ENCODE peak calls at places on chromosome 19, in nine cellular contexts. One of them, this sample, is unnamed. For H3K9me3, the result is how much of the 10 kb centered on the place peaks cover.

GRCh38 chr19:782195-783043 is 14.8 kb upstream of the PTBP1 start:
- DNase-seq in cardiac muscle cell: peak
- DNase-seq in H9: peak
- DNase-seq in heart right ventricle: no peak
- DNase-seq in right cardiac atrium: peak
- DNase-seq in CD4-positive, alpha-beta T cell: no peak
- DNase-seq in adipocyte: peak
- DNase-seq in thyroid gland: peak
- DNase-seq in fibroblast of lung: peak
- DNase-seq in this sample: peak

GRCh38 chr19:38648789-38649304 is 1.4 kb downstream of the ACTN4 start:
- DNase-seq in thyroid gland: no peak
- DNase-seq in adipocyte: peak
- DNase-seq in H9: no peak
- DNase-seq in right cardiac atrium: peak
- DNase-seq in cardiac muscle cell: no peak
- DNase-seq in CD4-positive, alpha-beta T cell: no peak
- DNase-seq in heart right ventricle: no peak
- DNase-seq in fibroblast of lung: no peak
- DNase-seq in this sample: no peak

GRCh38 chr19:39430675-39431593 is 4.8 kb downstream of the RPS16 start:
- DNase-seq in cardiac muscle cell: no peak
- DNase-seq in thyroid gland: peak
- DNase-seq in heart right ventricle: peak
- DNase-seq in fibroblast of lung: peak
- DNase-seq in adipocyte: no peak
- DNase-seq in H9: peak
- DNase-seq in right cardiac atrium: no peak
- DNase-seq in CD4-positive, alpha-beta T cell: peak
- DNase-seq in this sample: peak

GRCh38 chr19:47758433-47758784 is 13.1 kb downstream of the NOP53 start:
- DNase-seq in adipocyte: no peak
- DNase-seq in CD4-positive, alpha-beta T cell: no peak
- DNase-seq in thyroid gland: no peak
- DNase-seq in cardiac muscle cell: no peak
- DNase-seq in heart right ventricle: no peak
- DNase-seq in right cardiac atrium: no peak
- DNase-seq in H9: no peak
- DNase-seq in fibroblast of lung: no peak
- DNase-seq in this sample: no peak

GRCh38 chr19:45542234-45542668 is 35.0 kb downstream of the VASP start:
- DNase-seq in cardiac muscle cell: no peak
- DNase-seq in fibroblast of lung: no peak
- DNase-seq in heart right ventricle: no peak
- DNase-seq in H9: no peak
- DNase-seq in CD4-positive, alpha-beta T cell: no peak
- DNase-seq in adipocyte: no peak
- DNase-seq in right cardiac atrium: no peak
- DNase-seq in thyroid gland: no peak
- DNase-seq in this sample: no peak

GRCh38 chr19:31418055-31418454 is 68.8 kb upstream of the TSHZ3 start:
- DNase-seq in cardiac muscle cell: no peak
- DNase-seq in thyroid gland: peak
- DNase-seq in heart right ventricle: no peak
- DNase-seq in adipocyte: no peak
- DNase-seq in fibroblast of lung: no peak
- DNase-seq in H9: peak
- DNase-seq in CD4-positive, alpha-beta T cell: no peak
- DNase-seq in right cardiac atrium: no peak
- DNase-seq in this sample: no peak

GRCh38 chr19:35459414-35460082 is 11.5 kb downstream of the FFAR2 start:
- DNase-seq in fibroblast of lung: peak
- DNase-seq in H9: no peak
- DNase-seq in heart right ventricle: peak
- DNase-seq in adipocyte: no peak
- DNase-seq in thyroid gland: peak
- DNase-seq in right cardiac atrium: peak
- DNase-seq in cardiac muscle cell: no peak
- DNase-seq in CD4-positive, alpha-beta T cell: no peak
- DNase-seq in this sample: no peak

GRCh38 chr19:54481326-54481930 is 8.3 kb upstream of the CDC42EP5 start:
- DNase-seq in fibroblast of lung: peak
- DNase-seq in H9: peak
- DNase-seq in right cardiac atrium: no peak
- DNase-seq in cardiac muscle cell: peak
- DNase-seq in thyroid gland: no peak
- DNase-seq in adipocyte: peak
- DNase-seq in CD4-positive, alpha-beta T cell: no peak
- DNase-seq in heart right ventricle: peak
- DNase-seq in this sample: peak

GRCh38 chr19:1880611-1881392 is 4.5 kb downstream of the ABHD17A start:
- DNase-seq in adipocyte: no peak
- DNase-seq in CD4-positive, alpha-beta T cell: no peak
- DNase-seq in fibroblast of lung: no peak
- DNase-seq in H9: peak
- DNase-seq in cardiac muscle cell: no peak
- DNase-seq in heart right ventricle: no peak
- DNase-seq in right cardiac atrium: no peak
- DNase-seq in thyroid gland: no peak
- DNase-seq in this sample: no peak

GRCh38 chr19:12792048-12792852 is 964 bp downstream of the JUNB start:
- DNase-seq in adipocyte: peak
- DNase-seq in right cardiac atrium: peak
- DNase-seq in fibroblast of lung: peak
- DNase-seq in H9: peak
- DNase-seq in heart right ventricle: peak
- DNase-seq in CD4-positive, alpha-beta T cell: peak
- DNase-seq in thyroid gland: peak
- DNase-seq in cardiac muscle cell: peak
- DNase-seq in this sample: peak

GRCh38 chr19:50844296-50844935 is 10.3 kb upstream of the KLK3 start:
- DNase-seq in adipocyte: no peak
- DNase-seq in fibroblast of lung: no peak
- DNase-seq in H9: no peak
- DNase-seq in thyroid gland: no peak
- DNase-seq in CD4-positive, alpha-beta T cell: no peak
- DNase-seq in heart right ventricle: no peak
- DNase-seq in cardiac muscle cell: no peak
- DNase-seq in right cardiac atrium: no peak
- DNase-seq in this sample: peak

GRCh38 chr19:3699071-3699740 is 1.1 kb downstream of the PIP5K1C start:
- DNase-seq in fibroblast of lung: peak
- DNase-seq in H9: no peak
- DNase-seq in heart right ventricle: peak
- DNase-seq in CD4-positive, alpha-beta T cell: no peak
- DNase-seq in cardiac muscle cell: no peak
- DNase-seq in right cardiac atrium: peak
- DNase-seq in adipocyte: peak
- DNase-seq in thyroid gland: peak
- DNase-seq in this sample: peak

DNA sequence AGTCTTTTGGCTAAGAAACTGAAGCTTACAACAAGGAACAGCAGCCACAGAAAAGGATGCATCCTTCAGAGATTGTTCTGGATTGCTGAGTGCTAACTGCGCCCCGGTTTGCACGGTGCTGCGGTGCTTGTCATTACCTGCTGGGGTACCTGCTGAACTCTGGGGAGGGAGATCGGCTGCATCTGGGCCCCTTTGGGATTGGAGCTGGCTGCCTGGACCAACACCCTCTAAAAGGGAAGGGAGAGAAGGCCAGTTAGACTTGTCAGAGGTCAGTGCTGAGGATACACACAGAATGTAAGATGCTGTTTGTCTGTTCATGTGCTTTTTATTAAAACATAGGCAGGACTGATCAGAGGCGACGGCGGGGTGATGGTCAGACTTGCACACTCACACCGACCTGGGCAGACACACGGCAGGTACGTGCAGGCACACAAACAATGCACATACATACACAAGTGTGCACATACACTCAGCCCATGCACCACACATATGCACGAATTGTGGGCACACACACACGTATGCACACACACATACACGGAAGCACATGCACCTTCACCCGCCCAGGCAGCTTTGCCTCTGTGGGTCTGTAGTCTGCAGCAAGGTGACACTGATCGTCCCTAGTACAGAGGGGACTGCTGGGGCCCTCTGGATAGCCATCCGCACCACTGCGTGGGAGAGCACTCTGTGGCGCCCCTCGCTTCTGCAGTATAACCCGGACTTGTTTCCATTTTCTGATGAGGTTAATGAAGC is 66.1 kb downstream of the RFX2 start:
- DNase-seq in heart right ventricle: no peak
- DNase-seq in H9: no peak
- DNase-seq in CD4-positive, alpha-beta T cell: no peak
- DNase-seq in cardiac muscle cell: no peak
- DNase-seq in fibroblast of lung: no peak
- DNase-seq in thyroid gland: no peak
- DNase-seq in right cardiac atrium: no peak
- DNase-seq in adipocyte: no peak
- DNase-seq in this sample: no peak
- H3K9me3 ChIP-seq in heart right ventricle: under half
- H3K9me3 ChIP-seq in H9: under half
- H3K9me3 ChIP-seq in CD4-positive, alpha-beta T cell: under half
- H3K9me3 ChIP-seq in cardiac muscle cell: under half
- H3K9me3 ChIP-seq in fibroblast of lung: under half
- H3K9me3 ChIP-seq in thyroid gland: under half
- H3K9me3 ChIP-seq in right cardiac atrium: under half
- H3K9me3 ChIP-seq in adipocyte: under half
- H3K9me3 ChIP-seq in this sample: under half

DNA sequence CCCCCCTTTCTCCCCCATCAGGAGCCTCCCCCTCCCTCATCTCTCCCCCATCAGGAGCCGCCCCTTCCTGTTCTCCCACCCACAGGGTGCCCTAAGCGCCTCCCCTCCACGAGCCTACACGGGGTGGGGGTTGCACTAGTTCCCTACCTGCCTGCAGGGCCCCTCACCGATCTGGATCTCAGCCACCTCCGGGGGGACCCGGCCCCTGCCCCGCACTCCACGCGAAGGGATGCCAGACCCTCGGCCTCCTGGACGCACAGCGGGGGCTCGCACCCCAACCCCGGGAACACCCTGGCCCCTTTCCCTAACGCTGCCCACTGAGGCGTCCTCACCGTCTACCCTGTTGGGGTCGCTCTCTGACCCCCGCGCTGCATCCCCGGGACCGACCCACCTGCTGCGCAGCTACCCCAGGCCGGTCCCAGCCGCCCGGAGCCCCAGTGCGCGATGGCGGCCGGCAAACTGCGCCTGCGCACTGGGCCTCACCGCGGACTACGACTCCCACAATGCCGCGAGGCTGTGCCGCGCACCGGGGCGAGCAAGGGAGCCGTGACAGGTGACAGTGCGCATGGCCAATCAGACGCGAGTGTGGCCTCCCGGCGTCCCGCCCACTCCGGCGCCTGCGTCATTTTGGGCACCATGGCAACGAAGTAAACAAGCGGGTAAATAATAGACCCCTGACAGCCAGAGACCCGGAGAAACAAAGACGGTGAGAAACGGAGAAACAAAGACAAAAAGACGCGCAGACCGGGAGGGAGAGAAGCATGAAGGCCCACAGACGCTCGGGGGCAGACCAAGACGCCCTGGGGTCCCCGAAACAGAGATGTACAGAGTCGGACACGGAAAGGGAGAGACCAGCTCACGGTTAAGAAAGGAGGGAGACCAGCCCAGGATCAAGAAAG is at the start of gene ZSCAN18:
- DNase-seq in heart right ventricle: peak
- DNase-seq in right cardiac atrium: peak
- DNase-seq in CD4-positive, alpha-beta T cell: peak
- DNase-seq in H9: peak
- DNase-seq in thyroid gland: peak
- DNase-seq in fibroblast of lung: peak
- DNase-seq in cardiac muscle cell: peak
- DNase-seq in adipocyte: peak
- DNase-seq in this sample: peak
- H3K9me3 ChIP-seq in heart right ventricle: half or more
- H3K9me3 ChIP-seq in right cardiac atrium: under half
- H3K9me3 ChIP-seq in CD4-positive, alpha-beta T cell: half or more
- H3K9me3 ChIP-seq in H9: under half
- H3K9me3 ChIP-seq in thyroid gland: under half
- H3K9me3 ChIP-seq in fibroblast of lung: under half
- H3K9me3 ChIP-seq in cardiac muscle cell: under half
- H3K9me3 ChIP-seq in adipocyte: half or more
- H3K9me3 ChIP-seq in this sample: under half

GRCh38 chr19:42560731-42561130 is 32.5 kb upstream of the CEACAM1 start:
- DNase-seq in CD4-positive, alpha-beta T cell: no peak
- DNase-seq in heart right ventricle: no peak
- DNase-seq in right cardiac atrium: no peak
- DNase-seq in thyroid gland: no peak
- DNase-seq in cardiac muscle cell: no peak
- DNase-seq in H9: no peak
- DNase-seq in adipocyte: no peak
- DNase-seq in fibroblast of lung: no peak
- DNase-seq in this sample: no peak

GRCh38 chr19:42563352-42564210 is 31.1 kb downstream of the CEACAM8 start:
- DNase-seq in thyroid gland: peak
- DNase-seq in CD4-positive, alpha-beta T cell: no peak
- DNase-seq in fibroblast of lung: peak
- DNase-seq in cardiac muscle cell: peak
- DNase-seq in adipocyte: peak
- DNase-seq in H9: peak
- DNase-seq in heart right ventricle: peak
- DNase-seq in right cardiac atrium: peak
- DNase-seq in this sample: peak

GRCh38 chr19:42555801-42556200 is 27.5 kb upstream of the CEACAM1 start:
- DNase-seq in CD4-positive, alpha-beta T cell: no peak
- DNase-seq in cardiac muscle cell: no peak
- DNase-seq in thyroid gland: no peak
- DNase-seq in adipocyte: no peak
- DNase-seq in H9: peak
- DNase-seq in heart right ventricle: no peak
- DNase-seq in right cardiac atrium: no peak
- DNase-seq in fibroblast of lung: no peak
- DNase-seq in this sample: no peak

DNA sequence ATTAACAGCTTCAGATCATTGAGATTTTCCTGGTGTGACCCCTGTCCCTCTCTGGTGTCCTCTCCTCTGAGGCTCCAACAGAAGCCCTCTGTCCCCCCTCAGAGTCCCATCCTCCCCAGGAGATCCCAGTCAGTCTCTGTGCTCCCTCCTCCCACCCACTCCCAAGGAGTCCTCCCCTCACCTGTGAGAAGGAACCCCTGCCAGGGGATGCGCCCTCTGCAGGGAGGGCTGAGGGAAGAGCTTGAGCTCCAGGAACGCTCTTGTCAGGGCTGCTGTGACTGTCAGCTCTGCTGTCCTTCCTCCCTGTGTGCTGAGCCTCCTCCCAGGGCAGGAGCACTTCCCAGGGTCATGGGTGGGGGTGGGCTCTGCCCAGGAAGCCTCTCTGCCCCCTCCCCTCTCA is 33.2 kb downstream of the CEACAM8 start:
- DNase-seq in CD4-positive, alpha-beta T cell: no peak
- DNase-seq in fibroblast of lung: no peak
- DNase-seq in cardiac muscle cell: no peak
- DNase-seq in right cardiac atrium: no peak
- DNase-seq in thyroid gland: no peak
- DNase-seq in adipocyte: no peak
- DNase-seq in H9: no peak
- DNase-seq in heart right ventricle: no peak
- DNase-seq in this sample: no peak
- H3K9me3 ChIP-seq in CD4-positive, alpha-beta T cell: under half
- H3K9me3 ChIP-seq in fibroblast of lung: under half
- H3K9me3 ChIP-seq in cardiac muscle cell: under half
- H3K9me3 ChIP-seq in right cardiac atrium: under half
- H3K9me3 ChIP-seq in thyroid gland: under half
- H3K9me3 ChIP-seq in adipocyte: under half
- H3K9me3 ChIP-seq in H9: under half
- H3K9me3 ChIP-seq in heart right ventricle: under half
- H3K9me3 ChIP-seq in this sample: under half

GRCh38 chr19:58440556-58440955 is 603 bp upstream of the ZNF132 start:
- DNase-seq in thyroid gland: no peak
- DNase-seq in cardiac muscle cell: no peak
- DNase-seq in adipocyte: no peak
- DNase-seq in H9: no peak
- DNase-seq in heart right ventricle: no peak
- DNase-seq in CD4-positive, alpha-beta T cell: peak
- DNase-seq in right cardiac atrium: no peak
- DNase-seq in fibroblast of lung: no peak
- DNase-seq in this sample: no peak
- H3K9me3 ChIP-seq in thyroid gland: under half
- H3K9me3 ChIP-seq in cardiac muscle cell: under half
- H3K9me3 ChIP-seq in adipocyte: under half
- H3K9me3 ChIP-seq in H9: under half
- H3K9me3 ChIP-seq in heart right ventricle: under half
- H3K9me3 ChIP-seq in CD4-positive, alpha-beta T cell: under half
- H3K9me3 ChIP-seq in right cardiac atrium: under half
- H3K9me3 ChIP-seq in fibroblast of lung: under half
- H3K9me3 ChIP-seq in this sample: under half